ENCODE peak calls at places on chromosomes 5 and 9, in ten cellular contexts. One of them, this sample, is unnamed.

GRCh38 chr5:149834246-149834855 is 104.2 kb downstream of the PPARGC1B start:
- DNase-seq in HFF-Myc: peak
- DNase-seq in lower lobe of right lung: no peak
- DNase-seq in IMR-90: peak
- DNase-seq in sigmoid colon: no peak
- DNase-seq in uterus: peak
- DNase-seq in fibroblast of the aortic adventitia: peak
- DNase-seq in astrocyte of the cerebellum: peak
- DNase-seq in endothelial cell of umbilical vein: peak
- DNase-seq in kidney epithelial cell: peak
- DNase-seq in this sample: no peak

GRCh38 chr5:163727028-163727427 is 221.6 kb downstream of the MAT2B start:
- DNase-seq in HFF-Myc: no peak
- DNase-seq in lower lobe of right lung: no peak
- DNase-seq in IMR-90: no peak
- DNase-seq in sigmoid colon: no peak
- DNase-seq in uterus: no peak
- DNase-seq in fibroblast of the aortic adventitia: no peak
- DNase-seq in astrocyte of the cerebellum: no peak
- DNase-seq in endothelial cell of umbilical vein: no peak
- DNase-seq in kidney epithelial cell: no peak
- DNase-seq in this sample: no peak

GRCh38 chr5:176188085-176188484 is 50.1 kb upstream of the SIMC1 start:
- DNase-seq in HFF-Myc: no peak
- DNase-seq in lower lobe of right lung: no peak
- DNase-seq in IMR-90: no peak
- DNase-seq in sigmoid colon: no peak
- DNase-seq in uterus: no peak
- DNase-seq in fibroblast of the aortic adventitia: no peak
- DNase-seq in astrocyte of the cerebellum: no peak
- DNase-seq in endothelial cell of umbilical vein: no peak
- DNase-seq in kidney epithelial cell: no peak
- DNase-seq in this sample: no peak

GRCh38 chr5:38751103-38751502 is 94.7 kb upstream of the OSMR start:
- DNase-seq in HFF-Myc: no peak
- DNase-seq in lower lobe of right lung: no peak
- DNase-seq in IMR-90: no peak
- DNase-seq in sigmoid colon: no peak
- DNase-seq in uterus: no peak
- DNase-seq in fibroblast of the aortic adventitia: no peak
- DNase-seq in astrocyte of the cerebellum: no peak
- DNase-seq in endothelial cell of umbilical vein: no peak
- DNase-seq in kidney epithelial cell: no peak
- DNase-seq in this sample: no peak

GRCh38 chr9:105254226-105254625 is 9.8 kb downstream of the SLC44A1 start:
- DNase-seq in HFF-Myc: no peak
- DNase-seq in lower lobe of right lung: no peak
- DNase-seq in IMR-90: no peak
- DNase-seq in sigmoid colon: no peak
- DNase-seq in uterus: no peak
- DNase-seq in fibroblast of the aortic adventitia: no peak
- DNase-seq in astrocyte of the cerebellum: no peak
- DNase-seq in endothelial cell of umbilical vein: no peak
- DNase-seq in kidney epithelial cell: no peak
- DNase-seq in this sample: no peak

GRCh38 chr5:36079200-36079761 is 12.6 kb upstream of the UGT3A2 start:
- DNase-seq in HFF-Myc: no peak
- DNase-seq in lower lobe of right lung: no peak
- DNase-seq in IMR-90: peak
- DNase-seq in sigmoid colon: no peak
- DNase-seq in uterus: no peak
- DNase-seq in fibroblast of the aortic adventitia: peak
- DNase-seq in astrocyte of the cerebellum: peak
- DNase-seq in endothelial cell of umbilical vein: peak
- DNase-seq in kidney epithelial cell: no peak
- DNase-seq in this sample: peak

GRCh38 chr5:124602925-124603650 is 143.4 kb downstream of the ZNF608 start:
- DNase-seq in HFF-Myc: no peak
- DNase-seq in lower lobe of right lung: no peak
- DNase-seq in IMR-90: no peak
- DNase-seq in sigmoid colon: no peak
- DNase-seq in uterus: no peak
- DNase-seq in fibroblast of the aortic adventitia: no peak
- DNase-seq in astrocyte of the cerebellum: no peak
- DNase-seq in endothelial cell of umbilical vein: peak
- DNase-seq in kidney epithelial cell: no peak
- DNase-seq in this sample: peak

GRCh38 chr9:113577525-113578261 is 114.2 kb downstream of the RGS3 start:
- DNase-seq in HFF-Myc: no peak
- DNase-seq in lower lobe of right lung: peak
- DNase-seq in IMR-90: peak
- DNase-seq in sigmoid colon: no peak
- DNase-seq in uterus: no peak
- DNase-seq in fibroblast of the aortic adventitia: peak
- DNase-seq in astrocyte of the cerebellum: no peak
- DNase-seq in endothelial cell of umbilical vein: peak
- DNase-seq in kidney epithelial cell: no peak
- DNase-seq in this sample: no peak

GRCh38 chr9:131552030-131552429 is 6.7 kb downstream of the PRRT1B start:
- DNase-seq in HFF-Myc: no peak
- DNase-seq in lower lobe of right lung: no peak
- DNase-seq in IMR-90: no peak
- DNase-seq in sigmoid colon: no peak
- DNase-seq in uterus: no peak
- DNase-seq in fibroblast of the aortic adventitia: no peak
- DNase-seq in astrocyte of the cerebellum: no peak
- DNase-seq in endothelial cell of umbilical vein: no peak
- DNase-seq in kidney epithelial cell: no peak
- DNase-seq in this sample: no peak

GRCh38 chr9:131543141-131543540 is 2.2 kb upstream of the PRRT1B start:
- DNase-seq in HFF-Myc: no peak
- DNase-seq in lower lobe of right lung: no peak
- DNase-seq in IMR-90: no peak
- DNase-seq in sigmoid colon: no peak
- DNase-seq in uterus: no peak
- DNase-seq in fibroblast of the aortic adventitia: no peak
- DNase-seq in astrocyte of the cerebellum: no peak
- DNase-seq in endothelial cell of umbilical vein: no peak
- DNase-seq in kidney epithelial cell: no peak
- DNase-seq in this sample: no peak

GRCh38 chr9:131545003-131545785 is at the start of gene PRRT1B:
- DNase-seq in HFF-Myc: no peak
- DNase-seq in lower lobe of right lung: peak
- DNase-seq in IMR-90: no peak
- DNase-seq in sigmoid colon: no peak
- DNase-seq in uterus: no peak
- DNase-seq in fibroblast of the aortic adventitia: no peak
- DNase-seq in astrocyte of the cerebellum: no peak
- DNase-seq in endothelial cell of umbilical vein: no peak
- DNase-seq in kidney epithelial cell: no peak
- DNase-seq in this sample: peak

GRCh38 chr9:131545786-131546335 is 538 bp downstream of the PRRT1B start:
- DNase-seq in HFF-Myc: no peak
- DNase-seq in lower lobe of right lung: no peak
- DNase-seq in IMR-90: no peak
- DNase-seq in sigmoid colon: no peak
- DNase-seq in uterus: no peak
- DNase-seq in fibroblast of the aortic adventitia: no peak
- DNase-seq in astrocyte of the cerebellum: no peak
- DNase-seq in endothelial cell of umbilical vein: no peak
- DNase-seq in kidney epithelial cell: no peak
- DNase-seq in this sample: no peak

GRCh38 chr9:131546336-131547084 is 1.2 kb downstream of the PRRT1B start:
- DNase-seq in HFF-Myc: no peak
- DNase-seq in lower lobe of right lung: no peak
- DNase-seq in IMR-90: peak
- DNase-seq in sigmoid colon: no peak
- DNase-seq in uterus: no peak
- DNase-seq in fibroblast of the aortic adventitia: no peak
- DNase-seq in astrocyte of the cerebellum: no peak
- DNase-seq in endothelial cell of umbilical vein: peak
- DNase-seq in kidney epithelial cell: no peak
- DNase-seq in this sample: no peak
- TF ChIP-seq CTCF in HFF-Myc: no peak
- TF ChIP-seq CTCF in lower lobe of right lung: no peak
- TF ChIP-seq CTCF in IMR-90: no peak
- TF ChIP-seq CTCF in sigmoid colon: no peak
- TF ChIP-seq CTCF in uterus: no peak
- TF ChIP-seq CTCF in fibroblast of the aortic adventitia: peak
- TF ChIP-seq CTCF in astrocyte of the cerebellum: no peak
- TF ChIP-seq CTCF in endothelial cell of umbilical vein: no peak
- TF ChIP-seq CTCF in kidney epithelial cell: no peak
- TF ChIP-seq CTCF in this sample: no peak

DNA sequence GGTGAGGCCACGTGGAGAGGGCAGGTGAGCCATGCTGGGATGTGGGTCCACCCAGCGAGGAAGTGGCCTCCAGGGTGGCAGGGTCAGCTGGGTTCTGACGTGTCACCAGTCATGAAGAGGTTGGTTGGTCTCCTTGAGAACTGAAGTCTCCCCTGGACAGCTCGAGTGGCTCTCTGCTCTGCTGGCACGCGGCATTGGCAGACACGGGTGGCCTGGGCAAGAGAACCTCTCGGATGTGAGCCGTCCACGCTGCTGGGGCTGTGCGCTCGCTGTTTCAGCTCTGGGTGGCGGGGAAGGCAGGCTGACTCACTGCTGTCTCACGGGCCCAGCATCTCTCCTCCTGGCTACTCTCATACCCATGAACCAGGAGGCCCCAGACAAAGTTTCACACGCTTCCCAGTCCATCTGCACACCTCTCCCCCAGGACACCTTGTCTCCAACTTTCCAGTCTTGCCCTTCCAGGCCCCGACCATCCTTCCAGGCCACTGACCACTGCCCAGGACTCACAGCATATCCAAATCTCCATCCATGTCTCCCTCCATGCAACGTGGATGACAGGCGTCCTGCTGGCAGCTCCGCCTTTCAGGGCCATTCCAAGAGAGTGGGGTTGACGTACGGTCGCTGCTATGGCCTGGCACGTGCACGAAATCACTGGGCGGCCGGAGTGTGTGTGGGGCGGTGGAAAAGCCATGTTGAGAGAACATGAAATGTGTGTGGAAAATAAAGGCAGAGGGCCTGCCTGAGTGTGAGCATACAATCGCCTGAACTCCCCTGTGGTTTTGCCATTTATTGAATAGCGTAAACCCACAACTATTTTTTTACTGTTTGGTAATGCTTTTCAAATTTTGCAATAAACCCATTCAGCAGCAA is 145.0 kb upstream of the COL5A1 start:
- DNase-seq in HFF-Myc: no peak
- DNase-seq in lower lobe of right lung: no peak
- DNase-seq in IMR-90: peak
- DNase-seq in sigmoid colon: no peak
- DNase-seq in uterus: no peak
- DNase-seq in fibroblast of the aortic adventitia: peak
- DNase-seq in astrocyte of the cerebellum: peak
- DNase-seq in endothelial cell of umbilical vein: no peak
- DNase-seq in kidney epithelial cell: no peak
- DNase-seq in this sample: no peak
- H3K4me3 ChIP-seq in HFF-Myc: no peak
- H3K4me3 ChIP-seq in lower lobe of right lung: no peak
- H3K4me3 ChIP-seq in IMR-90: no peak
- H3K4me3 ChIP-seq in sigmoid colon: no peak
- H3K4me3 ChIP-seq in uterus: no peak
- H3K4me3 ChIP-seq in fibroblast of the aortic adventitia: peak
- H3K4me3 ChIP-seq in astrocyte of the cerebellum: no peak
- H3K4me3 ChIP-seq in endothelial cell of umbilical vein: no peak
- H3K4me3 ChIP-seq in kidney epithelial cell: no peak
- H3K4me3 ChIP-seq in this sample: no peak

GRCh38 chr5:217860-218456 is at the start of the genes CCDC127 and SDHA:
- DNase-seq in HFF-Myc: peak
- DNase-seq in lower lobe of right lung: peak
- DNase-seq in IMR-90: peak
- DNase-seq in sigmoid colon: peak
- DNase-seq in uterus: peak
- DNase-seq in fibroblast of the aortic adventitia: peak
- DNase-seq in astrocyte of the cerebellum: peak
- DNase-seq in endothelial cell of umbilical vein: peak
- DNase-seq in kidney epithelial cell: peak
- DNase-seq in this sample: no peak
- TF ChIP-seq CTCF in HFF-Myc: peak
- TF ChIP-seq CTCF in lower lobe of right lung: peak
- TF ChIP-seq CTCF in IMR-90: peak
- TF ChIP-seq CTCF in sigmoid colon: peak
- TF ChIP-seq CTCF in uterus: no peak
- TF ChIP-seq CTCF in fibroblast of the aortic adventitia: peak
- TF ChIP-seq CTCF in astrocyte of the cerebellum: peak
- TF ChIP-seq CTCF in endothelial cell of umbilical vein: peak
- TF ChIP-seq CTCF in kidney epithelial cell: peak
- TF ChIP-seq CTCF in this sample: peak

GRCh38 chr9:124017064-124017928 is 5.7 kb downstream of the LHX2 start:
- DNase-seq in HFF-Myc: no peak
- DNase-seq in lower lobe of right lung: no peak
- DNase-seq in IMR-90: no peak
- DNase-seq in sigmoid colon: no peak
- DNase-seq in uterus: no peak
- DNase-seq in fibroblast of the aortic adventitia: no peak
- DNase-seq in astrocyte of the cerebellum: no peak
- DNase-seq in endothelial cell of umbilical vein: no peak
- DNase-seq in kidney epithelial cell: no peak
- DNase-seq in this sample: no peak

GRCh38 chr9:124019771-124020519 is 8.4 kb downstream of the LHX2 start:
- DNase-seq in HFF-Myc: no peak
- DNase-seq in lower lobe of right lung: no peak
- DNase-seq in IMR-90: no peak
- DNase-seq in sigmoid colon: no peak
- DNase-seq in uterus: no peak
- DNase-seq in fibroblast of the aortic adventitia: no peak
- DNase-seq in astrocyte of the cerebellum: no peak
- DNase-seq in endothelial cell of umbilical vein: no peak
- DNase-seq in kidney epithelial cell: no peak
- DNase-seq in this sample: no peak

GRCh38 chr9:124016152-124017063 is 4.8 kb downstream of the LHX2 start:
- DNase-seq in HFF-Myc: no peak
- DNase-seq in lower lobe of right lung: no peak
- DNase-seq in IMR-90: no peak
- DNase-seq in sigmoid colon: no peak
- DNase-seq in uterus: no peak
- DNase-seq in fibroblast of the aortic adventitia: no peak
- DNase-seq in astrocyte of the cerebellum: no peak
- DNase-seq in endothelial cell of umbilical vein: no peak
- DNase-seq in kidney epithelial cell: no peak
- DNase-seq in this sample: no peak

GRCh38 chr9:124018731-124019697 is 7.4 kb downstream of the LHX2 start:
- DNase-seq in HFF-Myc: no peak
- DNase-seq in lower lobe of right lung: no peak
- DNase-seq in IMR-90: no peak
- DNase-seq in sigmoid colon: no peak
- DNase-seq in uterus: no peak
- DNase-seq in fibroblast of the aortic adventitia: no peak
- DNase-seq in astrocyte of the cerebellum: no peak
- DNase-seq in endothelial cell of umbilical vein: no peak
- DNase-seq in kidney epithelial cell: no peak
- DNase-seq in this sample: no peak

DNA sequence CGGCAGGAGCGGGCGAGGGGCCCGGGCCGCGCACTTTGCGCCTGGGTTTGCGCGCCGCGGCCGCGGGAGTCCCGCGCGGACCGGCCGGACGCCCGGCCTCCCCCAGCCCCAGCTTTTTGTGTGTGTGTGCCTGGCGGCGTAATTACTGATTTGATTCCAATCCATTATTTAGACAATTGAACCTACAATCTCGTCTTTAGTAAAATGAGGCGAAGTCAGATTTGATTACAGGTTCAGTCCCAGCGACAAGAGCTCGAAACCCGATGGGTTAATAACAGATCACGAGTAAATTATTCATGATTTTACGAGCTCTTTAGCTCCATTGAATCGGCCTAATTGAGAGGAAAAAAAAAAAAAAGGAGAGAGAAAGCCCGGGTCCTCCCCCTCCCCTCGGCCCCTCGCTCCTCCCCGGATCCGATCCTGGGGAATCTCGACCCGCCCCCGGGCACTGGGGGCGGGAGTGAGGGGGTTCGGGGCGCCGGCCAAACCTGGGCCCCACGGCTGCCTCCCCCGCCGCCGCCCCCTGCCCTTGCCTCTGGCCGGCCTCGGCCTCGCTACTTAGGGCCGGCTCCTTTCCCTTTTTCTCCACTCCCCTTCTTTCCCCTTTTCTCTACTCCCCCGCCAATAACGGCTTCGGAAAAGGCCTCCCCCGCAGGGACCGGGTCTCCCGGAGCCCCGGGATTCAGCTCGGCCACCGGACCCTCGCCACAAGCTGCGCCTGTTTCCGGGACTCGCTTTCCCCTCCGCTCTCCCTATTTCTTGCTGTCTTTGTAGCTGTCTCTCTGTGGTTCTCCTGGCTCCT is 6.6 kb downstream of the LHX2 start:
- DNase-seq in HFF-Myc: no peak
- DNase-seq in lower lobe of right lung: no peak
- DNase-seq in IMR-90: no peak
- DNase-seq in sigmoid colon: no peak
- DNase-seq in uterus: no peak
- DNase-seq in fibroblast of the aortic adventitia: no peak
- DNase-seq in astrocyte of the cerebellum: no peak
- DNase-seq in endothelial cell of umbilical vein: no peak
- DNase-seq in kidney epithelial cell: no peak
- DNase-seq in this sample: no peak
- H3K4me3 ChIP-seq in HFF-Myc: no peak
- H3K4me3 ChIP-seq in lower lobe of right lung: peak
- H3K4me3 ChIP-seq in IMR-90: no peak
- H3K4me3 ChIP-seq in sigmoid colon: peak
- H3K4me3 ChIP-seq in uterus: peak
- H3K4me3 ChIP-seq in fibroblast of the aortic adventitia: no peak
- H3K4me3 ChIP-seq in astrocyte of the cerebellum: no peak
- H3K4me3 ChIP-seq in endothelial cell of umbilical vein: no peak
- H3K4me3 ChIP-seq in kidney epithelial cell: no peak
- H3K4me3 ChIP-seq in this sample: no peak

This sample was measured in epithelial cell of proximal tubule.